ENCODE peak calls at places on chromosomes 16 and 17, in ten cellular contexts. W is upper lobe of right lung; C is activated CD4-positive, alpha-beta T cell treated with anti-CD3 and anti-CD28 coated beads for 36 hours; X is left colon; J is activated T-cell treated with anti-CD3 and anti-CD28 coated beads, Interleukin-2, amount 50 U/mL, for 4 hours; F is HCT116; G is right lobe of liver; H is pancreas; Y is Right ventricle myocardium superior; K is DND-41. R is an unnamed sample.

GRCh38 chr17:2101448-2102257 is 46.8 kb downstream of the HIC1 start:
- ATAC-seq in H (peak; percentile 84), X (peak; percentile 97), G (no peak), W (peak; percentile 83), J (peak; percentile 80), C (peak; percentile 87), K (no peak), F (peak; percentile 85), Y (peak; percentile 63), R (peak; percentile 59)

GRCh38 chr17:1992541-1992940 is 32.6 kb downstream of the RTN4RL1 start:
- ATAC-seq in F (no peak), G (no peak), Y (peak; percentile 86), C (no peak), W (no peak), K (no peak), H (no peak), J (no peak), X (no peak), R (no peak)

GRCh38 chr17:4233668-4234258 is 30.0 kb downstream of the ANKFY1 start:
- ATAC-seq in W (no peak), Y (peak; percentile 70), J (no peak), H (no peak), G (no peak), F (no peak), C (no peak), X (peak; percentile 68), K (no peak), R (no peak)

GRCh38 chr17:41404024-41404651 is 6.7 kb upstream of the KRT31 start:
- ATAC-seq in J (peak; percentile 93), G (no peak), F (peak; percentile 84), X (no peak), H (no peak), Y (no peak), K (no peak), W (peak; percentile 33), C (peak; percentile 91), R (peak; percentile 87)

GRCh38 chr16:58515871-58516767 is 802 bp downstream of the SETD6 start:
- ATAC-seq in K (no peak), J (peak; percentile 69), C (peak; percentile 57), Y (peak; percentile 39), W (peak; percentile 59), X (peak; percentile 69), F (peak; percentile 72), G (peak; percentile 67), H (peak; percentile 77), R (peak; percentile 50)

GRCh38 chr17:66715076-66715675 is 119.7 kb upstream of the CACNG5 start:
- ATAC-seq in J (no peak), F (no peak), X (peak; percentile 54), G (no peak), K (no peak), Y (peak; percentile 9), H (no peak), W (no peak), C (no peak), R (no peak)

GRCh38 chr16:57775661-57776469 is 26.4 kb downstream of the KIFC3 start:
- ATAC-seq in C (no peak), G (peak; percentile 12), Y (no peak), K (peak; percentile 33), W (peak; percentile 18), F (peak; percentile 66), H (peak; percentile 76), X (peak; percentile 97), J (no peak), R (no peak)

GRCh38 chr16:4309833-4310266 is 6.0 kb upstream of the GLIS2 start:
- ATAC-seq in J (no peak), H (peak; percentile 28), K (no peak), X (peak; percentile 26), Y (peak; percentile 27), C (no peak), W (peak; percentile 26), G (no peak), F (peak; percentile 57), R (no peak)

GRCh38 chr16:87033021-87033471 is 284.1 kb downstream of the C16orf95 start:
- ATAC-seq in Y (peak; percentile 51), W (no peak), F (no peak), C (no peak), G (no peak), J (no peak), K (no peak), H (no peak), X (no peak), R (no peak)

GRCh38 chr17:81931189-81931556 is 3.6 kb upstream of the MAFG start:
- ATAC-seq in G (no peak), K (no peak), J (no peak), F (no peak), X (no peak), H (no peak), W (no peak), Y (no peak), C (no peak), R (no peak)

GRCh38 chr17:81701288-81702071 is 1.7 kb upstream of the MRPL12 start:
- ATAC-seq in J (no peak), Y (no peak), X (peak; percentile 9), H (no peak), F (peak; percentile 43), W (no peak), K (peak; percentile 13), C (peak; percentile 30), G (no peak), R (peak; percentile 22)

GRCh38 chr16:66901626-66902025 is 17.1 kb downstream of the CDH16 start:
- ATAC-seq in F (no peak), J (no peak), C (no peak), K (no peak), H (no peak), W (no peak), Y (peak; percentile 2), G (no peak), X (no peak), R (no peak)

GRCh38 chr17:76868669-76869208 is 535 bp downstream of the MGAT5B start:
- ATAC-seq in X (no peak), H (peak; percentile 18), G (no peak), W (no peak), J (peak; percentile 38), F (peak; percentile 0), K (no peak), Y (no peak), C (peak; percentile 31), R (peak; percentile 29)

GRCh38 chr17:76076765-76077581 is 2.0 kb upstream of the ZACN start:
- ATAC-seq in X (no peak), C (no peak), K (no peak), H (no peak), W (no peak), F (no peak), Y (no peak), J (peak; percentile 7), G (no peak), R (no peak)

GRCh38 chr16:15950167-15950854 is 895 bp downstream of the ABCC1 start:
- ATAC-seq in Y (peak; percentile 36), X (peak; percentile 11), H (peak; percentile 34), K (peak; percentile 46), F (no peak), W (peak; percentile 28), G (peak; percentile 7), C (peak; percentile 50), J (peak; percentile 34), R (peak; percentile 59)

GRCh38 chr17:50603340-50603739 is 31.3 kb upstream of the ABCC3 start:
- ATAC-seq in J (peak; percentile 51), H (no peak), Y (no peak), X (peak; percentile 48), K (peak; percentile 63), W (no peak), C (peak; percentile 26), G (no peak), F (peak; percentile 93), R (no peak)

GRCh38 chr17:69269174-69269998 is 40.8 kb upstream of the ABCA10 start:
- ATAC-seq in K (no peak), W (no peak), F (no peak), H (no peak), X (no peak), G (peak; percentile 62), J (no peak), Y (peak; percentile 45), C (no peak), R (no peak)

GRCh38 chr17:41907633-41908539 is 10.9 kb downstream of the ACLY start:
- ATAC-seq in C (no peak), X (peak; percentile 88), J (no peak), W (no peak), Y (no peak), G (peak; percentile 74), K (no peak), H (peak; percentile 88), F (peak; percentile 33), R (no peak)

GRCh38 chr17:13104576-13104975 is 86.7 kb upstream of the ELAC2 start:
- ATAC-seq in W (no peak), K (no peak), F (no peak), G (no peak), H (no peak), J (no peak), Y (no peak), C (no peak), X (no peak), R (no peak)

GRCh38 chr16:71467810-71468209 is 5.8 kb upstream of the ZNF23 start:
- ATAC-seq in G (peak; percentile 40), X (peak; percentile 76), F (peak; percentile 86), C (peak; percentile 26), W (peak; percentile 66), K (peak; percentile 97), H (peak; percentile 67), J (no peak), Y (peak; percentile 57), R (no peak)

GRCh38 chr16:57630402-57630787 is 2.0 kb downstream of the ADGRG1 start:
- ATAC-seq in Y (no peak), X (no peak), C (no peak), K (no peak), F (no peak), G (no peak), W (no peak), H (no peak), J (no peak), R (no peak)

GRCh38 chr17:47670064-47670463 is 20.3 kb downstream of the KPNB1 start:
- ATAC-seq in G (no peak), C (peak; percentile 64), X (no peak), F (no peak), W (peak; percentile 77), K (no peak), H (no peak), J (peak; percentile 30), Y (no peak), R (peak; percentile 56)

GRCh38 chr17:32240745-32241144 is 24.9 kb upstream of the RHBDL3 start:
- ATAC-seq in K (no peak), J (no peak), C (no peak), F (no peak), W (peak; percentile 18), X (no peak), H (no peak), Y (peak; percentile 96), G (no peak), R (no peak)

GRCh38 chr16:72182976-72183375 is 11.0 kb upstream of the PMFBP1 start:
- ATAC-seq in J (no peak), G (no peak), X (peak; percentile 34), F (no peak), W (no peak), H (no peak), C (no peak), Y (no peak), K (no peak), R (no peak)

R was measured in activated T-helper 17 cell treated with anti-CD3 and anti-CD28 coated beads, Interleukin-2, amount 50 U/mL, for 72 hours.